ENCODE peak calls at places on chromosomes 4 and X, in ten cellular contexts. Q is T-helper 1 cell; X is activated naive CD4-positive, alpha-beta T cell treated with Interleukin-2 at 50 U/mL for 16 hours; U is mesenchymal stem cell; Z is H4; P is GM06990; E is iPS-NIHi11; T is hypothalamus; J is activated T-helper 1 cell treated with anti-CD3 and anti-CD28 coated beads, Interleukin-12 subunit alpha, Interleukin-12 subunit beta, Interleukin-2, Interleukin-4 antibody, amounts not matched to agents 30 ng/mL and 10 ng/mL and 1 ng/mL, durations not matched to agents 14 hours and 24 hours and 36 hours; O is memory B cell. R is an unnamed sample.

GRCh38 chr4:21451032-21451431 is 497.5 kb downstream of the KCNIP4 start:
- DNase-seq in U (peak; percentile 91), J (no peak), Z (peak; percentile 76), Q (no peak), O (no peak), E (no peak), X (no peak), P (no peak), T (no peak), R (no peak)

GRCh38 chr4:3703677-3704521 is 62.3 kb upstream of the ADRA2C start:
- DNase-seq in U (no peak), X (no peak), T (no peak), Z (no peak), P (no peak), E (peak; percentile 82), J (no peak), Q (no peak), O (no peak), R (no peak)

GRCh38 chr4:128831526-128832252 is 22.2 kb downstream of the JADE1 start:
- DNase-seq in X (no peak), E (peak; percentile 43), O (no peak), T (no peak), P (no peak), U (peak; percentile 71), Z (no peak), J (no peak), Q (no peak), R (peak; percentile 23)

GRCh38 chrX:39318497-39319343 is 517.5 kb downstream of the MID1IP1 start:
- DNase-seq in T (no peak), Z (no peak), J (no peak), O (no peak), U (no peak), X (no peak), E (no peak), P (no peak), Q (no peak), R (no peak)

GRCh38 chr4:84492737-84493091 is 6.4 kb downstream of the NKX6-1 start:
- DNase-seq in X (no peak), E (no peak), U (no peak), T (no peak), P (no peak), Z (no peak), Q (no peak), J (no peak), O (no peak), R (no peak)

GRCh38 chr4:105710678-105711077 is 2.1 kb downstream of the GSTCD start:
- DNase-seq in T (no peak), J (no peak), Z (no peak), O (no peak), U (no peak), E (no peak), Q (no peak), X (no peak), P (no peak), R (peak; percentile 17)

GRCh38 chrX:22399793-22400192 is 127.1 kb downstream of the CBLL2 start:
- DNase-seq in Z (peak; percentile 10), J (no peak), E (no peak), U (peak; percentile 28), O (no peak), T (no peak), Q (no peak), P (no peak), X (no peak), R (no peak)

GRCh38 chr4:162461952-162462351 is 298.2 kb upstream of the FSTL5 start:
- DNase-seq in Z (peak; percentile 9), J (no peak), X (no peak), T (no peak), P (no peak), U (peak; percentile 11), Q (no peak), E (no peak), O (no peak), R (no peak)

GRCh38 chr4:7041851-7042696 is 1.1 kb upstream of the TADA2B start:
- DNase-seq in T (no peak), J (peak; percentile 19), P (no peak), Q (no peak), O (no peak), Z (no peak), X (peak; percentile 19), E (peak; percentile 75), U (no peak), R (peak; percentile 51)